ENCODE peak calls at places on chromosomes 11 and 22, in ten cellular contexts. S, C, F, V, D, A, O, E, T and W are unnamed samples.

GRCh38 chr11:45730014-45730413 is 64.6 kb upstream of the CHST1 start:
- DNase-seq in C (no peak), A (no peak), S (no peak), F (no peak), T (no peak), V (no peak), O (no peak), E (no peak), D (no peak), W (no peak)

GRCh38 chr11:78350646-78351165 is 66.9 kb downstream of the GAB2 start:
- DNase-seq in V (peak), T (no peak), A (no peak), C (no peak), D (peak), F (peak), O (no peak), E (no peak), S (peak), W (peak)

GRCh38 chr11:62577046-62577708 is 3.5 kb upstream of the EEF1G start:
- DNase-seq in D (no peak), S (no peak), E (peak), F (no peak), T (no peak), C (peak), O (no peak), V (peak), A (no peak), W (no peak)

GRCh38 chr11:60925685-60926267 is 1.5 kb downstream of the TMEM132A start:
- DNase-seq in T (no peak), A (no peak), D (no peak), O (no peak), S (no peak), E (no peak), F (no peak), V (peak), C (peak), W (no peak)

GRCh38 chr11:62689421-62690183 is at the start of gene LRRN4CL:
- DNase-seq in A (peak), F (no peak), S (no peak), E (peak), T (no peak), V (peak), C (no peak), O (no peak), D (no peak), W (peak)

GRCh38 chr11:117107701-117108590 is 9.7 kb upstream of the SIK3 start:
- DNase-seq in C (no peak), A (no peak), O (no peak), S (no peak), E (no peak), D (no peak), F (no peak), T (no peak), V (peak), W (no peak)

GRCh38 chr11:130631119-130631518 is 182.7 kb downstream of the ADAMTS15 start:
- DNase-seq in E (no peak), F (no peak), S (peak), C (no peak), O (no peak), D (no peak), A (no peak), V (peak), T (no peak), W (no peak)

GRCh38 chr22:49156662-49157285 is 670.9 kb downstream of the BRD1 start:
- DNase-seq in E (no peak), T (no peak), F (no peak), S (no peak), A (no peak), C (peak), V (no peak), D (no peak), O (no peak), W (no peak)

GRCh38 chr11:76523147-76523546 is 78.3 kb downstream of the EMSY start:
- DNase-seq in F (no peak), D (no peak), C (no peak), E (no peak), A (no peak), V (no peak), S (no peak), O (no peak), T (no peak), W (no peak)

GRCh38 chr22:27986459-27986858 is 67.4 kb upstream of the PITPNB start:
- DNase-seq in V (no peak), F (no peak), E (peak), T (no peak), D (no peak), O (no peak), S (peak), C (no peak), A (no peak), W (no peak)

GRCh38 chr11:29527391-29527936 is 489.4 kb downstream of the KCNA4 start:
- DNase-seq in V (peak), E (no peak), A (no peak), O (no peak), D (no peak), S (peak), T (no peak), F (peak), C (no peak), W (no peak)

GRCh38 chr22:47044722-47045545 is 282.5 kb downstream of the TBC1D22A start:
- DNase-seq in O (no peak), C (peak), S (no peak), F (no peak), T (no peak), A (no peak), V (no peak), E (no peak), D (no peak), W (no peak)

GRCh38 chr22:29128891-29129643 is 56.2 kb downstream of the KREMEN1 start:
- DNase-seq in C (no peak), T (no peak), F (no peak), A (no peak), D (peak), S (peak), O (no peak), E (no peak), V (peak), W (no peak)

GRCh38 chr11:100882957-100883356 is 195.9 kb downstream of the ARHGAP42 start:
- DNase-seq in V (no peak), S (no peak), D (no peak), T (no peak), C (no peak), E (no peak), O (no peak), F (no peak), A (no peak), W (no peak)

GRCh38 chr11:70764356-70764905 is 366.1 kb downstream of the CTTN start:
- DNase-seq in F (no peak), A (no peak), D (no peak), S (no peak), E (no peak), O (no peak), C (peak), T (no peak), V (no peak), W (no peak)

GRCh38 chr11:33642461-33643166 is 58.0 kb downstream of the C11orf91 start:
- DNase-seq in O (no peak), C (no peak), S (no peak), A (no peak), E (no peak), D (no peak), T (no peak), F (no peak), V (no peak), W (no peak)

GRCh38 chr11:44178381-44178780 is 82.9 kb downstream of the EXT2 start:
- DNase-seq in F (no peak), C (no peak), E (no peak), T (no peak), V (peak), O (no peak), D (peak), A (no peak), S (no peak), W (no peak)

GRCh38 chr22:50175921-50176849 is 5.7 kb downstream of the PANX2 start:
- DNase-seq in O (no peak), T (no peak), V (no peak), C (no peak), D (no peak), F (no peak), E (no peak), S (no peak), A (no peak), W (no peak)

GRCh38 chr11:30459821-30460220 is 126.3 kb downstream of the MPPED2 start:
- DNase-seq in C (no peak), O (no peak), V (no peak), A (no peak), F (no peak), E (no peak), D (no peak), S (no peak), T (no peak), W (no peak)

GRCh38 chr22:48756146-48757111 is 1071.2 kb downstream of the BRD1 start:
- DNase-seq in T (no peak), E (peak), S (peak), O (no peak), C (peak), F (peak), V (no peak), D (no peak), A (no peak), W (no peak)

GRCh38 chr11:117468888-117469287 is 141.2 kb downstream of the CEP164 start:
- DNase-seq in V (no peak), F (no peak), T (no peak), O (no peak), D (peak), A (no peak), C (peak), E (no peak), S (no peak), W (no peak)

GRCh38 chr11:63905179-63905578 is 11.8 kb downstream of the RCOR2 start:
- DNase-seq in V (peak), O (no peak), D (no peak), S (no peak), F (no peak), T (no peak), C (no peak), E (no peak), A (no peak), W (no peak)

GRCh38 chr22:29198240-29198639 is 7.5 kb upstream of the EMID1 start:
- DNase-seq in S (no peak), F (no peak), E (peak), O (no peak), V (no peak), D (no peak), A (no peak), T (no peak), C (no peak), W (no peak)

GRCh38 chr11:131683666-131684065 is 313.3 kb downstream of the NTM start:
- DNase-seq in T (no peak), O (no peak), S (no peak), F (no peak), V (no peak), C (no peak), A (no peak), E (peak), D (no peak), W (no peak)

GRCh38 chr11:128517457-128518230 is 69.7 kb downstream of the ETS1 start:
- DNase-seq in T (no peak), E (no peak), O (no peak), V (no peak), A (no peak), F (no peak), C (no peak), D (no peak), S (no peak), W (no peak)

GRCh38 chr11:81869337-81870065 is 864.2 kb downstream of the FAM181B start:
- DNase-seq in C (peak), F (peak), O (no peak), A (no peak), T (peak), V (no peak), E (no peak), S (peak), D (no peak), W (no peak)

GRCh38 chr11:118370774-118371173 is 11.4 kb downstream of the UBE4A start:
- DNase-seq in O (no peak), F (no peak), C (no peak), D (peak), A (no peak), V (no peak), E (no peak), S (no peak), T (no peak), W (no peak)

GRCh38 chr22:25420925-25421904 is 143.3 kb upstream of the GRK3 start:
- DNase-seq in C (no peak), E (no peak), O (no peak), D (no peak), S (peak), A (no peak), T (no peak), V (no peak), F (no peak), W (no peak)

GRCh38 chr22:44595841-44596341 is 97.9 kb upstream of the RTL6 start:
- DNase-seq in T (no peak), A (no peak), V (peak), E (peak), C (no peak), F (no peak), O (no peak), S (peak), D (peak), W (no peak)

GRCh38 chr22:46797355-46797754 is 34.9 kb downstream of the TBC1D22A start:
- DNase-seq in F (no peak), C (peak), E (peak), A (no peak), S (peak), T (no peak), O (no peak), D (peak), V (peak), W (peak)

GRCh38 chr11:32173435-32173834 is 82.6 kb downstream of the RCN1 start:
- DNase-seq in T (no peak), F (peak), D (peak), A (peak), E (peak), O (no peak), C (no peak), S (peak), V (peak), W (peak)

GRCh38 chr11:128521697-128522062 is 65.7 kb downstream of the ETS1 start:
- DNase-seq in S (no peak), A (peak), D (no peak), C (peak), E (no peak), O (no peak), V (no peak), F (no peak), T (no peak), W (no peak)

GRCh38 chr22:21012446-21013407 is 2.2 kb upstream of the P2RX6 start:
- DNase-seq in S (no peak), C (peak), O (no peak), D (no peak), F (no peak), E (no peak), V (no peak), A (no peak), T (no peak), W (no peak)

DNA sequence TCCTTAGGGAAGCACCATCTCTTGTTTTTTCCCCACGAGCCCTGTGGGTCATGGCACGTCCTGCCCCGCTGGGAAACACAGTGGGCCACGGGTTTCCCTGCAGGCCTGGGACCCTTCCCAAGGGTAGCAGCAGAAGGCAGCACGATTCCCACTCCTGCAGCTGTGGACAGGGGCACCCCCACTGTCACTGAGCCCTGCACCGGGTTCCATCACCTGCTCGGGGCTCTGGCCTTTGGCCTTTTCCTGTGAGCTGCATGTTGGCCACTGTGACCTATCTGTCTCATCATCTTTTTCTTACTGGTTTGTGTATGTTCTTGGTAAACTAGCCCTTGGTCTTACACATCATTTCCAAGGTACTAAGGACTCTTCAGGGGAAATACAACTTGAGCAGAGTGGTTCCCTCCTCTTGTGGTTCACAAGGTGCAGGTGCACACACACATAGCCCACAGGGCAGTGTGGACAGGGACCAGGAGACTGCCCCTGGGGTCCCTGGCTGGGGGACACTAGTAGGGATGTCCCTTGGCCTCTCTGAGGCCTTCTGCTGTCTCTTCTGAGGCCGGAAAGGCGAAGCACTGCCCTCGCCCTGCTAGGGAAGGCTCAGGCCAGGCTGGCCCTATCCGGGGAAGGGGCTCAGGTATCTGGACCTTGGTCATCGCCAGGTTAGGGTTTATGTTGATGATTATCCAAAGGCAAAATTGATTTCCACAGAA is 19.0 kb upstream of the TXNRD2 start:
- DNase-seq in S (no peak), A (no peak), C (peak), T (no peak), E (no peak), O (no peak), F (no peak), D (no peak), V (no peak), W (no peak)
- TF ChIP-seq POLR2A in S (no peak), A (no peak), C (no peak), T (no peak), E (no peak), O (no peak), F (no peak), D (peak), V (no peak), W (no peak)

GRCh38 chr22:19940536-19941364 is 822 bp upstream of the COMT start:
- DNase-seq in T (no peak), O (no peak), D (peak), S (peak), A (no peak), E (no peak), C (no peak), F (no peak), V (no peak), W (no peak)
- TF ChIP-seq POLR2A in T (no peak), O (no peak), D (no peak), S (peak), A (no peak), E (no peak), C (no peak), F (no peak), V (no peak), W (no peak)

GRCh38 chr11:65435981-65436411 is 13.4 kb downstream of the NEAT1 start:
- DNase-seq in A (no peak), V (no peak), D (peak), E (peak), C (peak), F (peak), T (no peak), S (no peak), O (no peak), W (no peak)

GRCh38 chr11:65434057-65434666 is 11.6 kb downstream of the NEAT1 start:
- DNase-seq in V (peak), S (no peak), A (no peak), C (no peak), O (no peak), T (peak), D (peak), F (peak), E (peak), W (peak)

GRCh38 chr11:65435330-65435931 is 12.8 kb downstream of the NEAT1 start:
- DNase-seq in S (no peak), O (no peak), D (no peak), V (peak), F (peak), E (peak), C (peak), A (no peak), T (peak), W (no peak)

GRCh38 chr11:65433657-65434056 is 11.1 kb downstream of the NEAT1 start:
- DNase-seq in F (peak), O (no peak), V (peak), D (no peak), C (no peak), E (peak), A (no peak), T (peak), S (no peak), W (no peak)

GRCh38 chr11:65434667-65435179 is 12.1 kb downstream of the NEAT1 start:
- DNase-seq in S (no peak), V (peak), T (peak), O (no peak), E (peak), C (no peak), A (no peak), D (no peak), F (no peak), W (no peak)
- TF ChIP-seq POLR2A in S (peak), V (no peak), T (no peak), O (no peak), E (no peak), C (no peak), A (no peak), D (peak), F (no peak), W (peak)

GRCh38 chr11:2701898-2702434 is 2.2 kb upstream of the KCNQ1OT1 start:
- DNase-seq in V (no peak), S (no peak), C (peak), E (no peak), O (no peak), A (no peak), T (no peak), D (no peak), F (no peak), W (no peak)

GRCh38 chr11:2701230-2701629 is 1.4 kb upstream of the KCNQ1OT1 start:
- DNase-seq in T (no peak), E (no peak), S (no peak), A (no peak), C (peak), D (no peak), O (no peak), F (no peak), V (no peak), W (no peak)

GRCh38 chr11:2699531-2700414 is at the start of gene KCNQ1OT1:
- DNase-seq in D (peak), E (peak), S (peak), V (peak), C (peak), F (peak), O (peak), A (peak), T (peak), W (peak)

GRCh38 chr11:2699185-2699530 is 636 bp downstream of the KCNQ1OT1 start:
- DNase-seq in T (no peak), F (no peak), C (peak), V (peak), D (peak), O (no peak), S (peak), A (peak), E (peak), W (peak)

DNA sequence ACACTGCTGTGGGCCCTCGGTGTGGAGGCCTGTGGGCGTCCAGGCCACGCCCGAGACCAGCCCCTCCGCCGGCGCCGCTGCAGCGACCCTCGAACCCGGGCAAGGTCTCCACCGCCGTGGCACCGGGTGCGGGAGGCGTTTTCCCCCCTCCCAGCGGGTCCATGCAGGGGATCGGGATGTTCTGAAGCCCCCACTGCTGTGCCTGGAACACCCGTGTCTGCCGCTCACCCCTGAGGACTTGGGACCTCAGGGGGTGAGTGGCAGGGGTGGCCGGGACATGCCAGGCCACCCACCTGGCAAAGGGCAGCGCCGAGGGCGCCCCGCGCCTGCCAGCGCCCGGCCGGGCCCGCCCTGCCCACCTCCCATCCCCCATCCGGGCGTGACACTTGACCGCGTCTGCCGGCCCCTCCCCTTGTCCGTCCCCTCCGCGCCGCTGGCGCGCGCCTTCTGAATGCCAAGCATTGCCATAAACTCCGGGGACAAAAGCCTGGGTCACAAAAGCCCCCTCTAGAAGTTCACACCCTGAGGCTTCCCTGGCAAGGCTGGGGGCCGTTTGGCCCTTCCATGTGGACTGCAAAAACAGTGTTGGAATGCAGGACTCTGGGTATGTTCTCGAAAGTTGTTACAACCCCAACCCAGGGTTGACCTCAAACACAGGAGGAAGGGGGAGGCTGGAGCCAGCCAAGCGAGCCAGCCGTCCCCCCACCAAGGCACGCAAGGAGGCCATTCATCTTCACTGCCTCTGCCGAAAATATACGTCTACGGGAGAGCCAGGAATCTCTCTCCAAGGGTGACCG is 819 bp upstream of the KCNQ1OT1 start:
- DNase-seq in F (peak), A (peak), S (peak), E (peak), V (no peak), D (peak), C (peak), T (peak), O (no peak), W (peak)
- TF ChIP-seq POLR2A in F (peak), A (no peak), S (peak), E (no peak), V (no peak), D (no peak), C (no peak), T (peak), O (peak), W (peak)

GRCh38 chr11:115455606-115456005 is 48.6 kb downstream of the CADM1 start:
- DNase-seq in C (no peak), F (no peak), S (no peak), V (no peak), O (no peak), A (no peak), T (no peak), D (no peak), E (no peak), W (no peak)
- TF ChIP-seq POLR2A in C (no peak), F (no peak), S (no peak), V (no peak), O (no peak), A (no peak), T (no peak), D (no peak), E (no peak), W (no peak)